ENCODE peak calls at places on chromosomes 6 and 20, in four cellular contexts. One of them, this sample, is unnamed.

GRCh38 chr20:58406422-58407001 is 17.5 kb downstream of the VAPB start:
- DNase-seq in naive thymus-derived CD8-positive, alpha-beta T cell: no peak
- DNase-seq in ovary: no peak
- DNase-seq in fibroblast of the aortic adventitia: no peak
- DNase-seq in this sample: no peak

GRCh38 chr6:112360498-112360897 is 13.4 kb downstream of the RFPL4B start:
- DNase-seq in fibroblast of the aortic adventitia: no peak
- DNase-seq in ovary: no peak
- DNase-seq in naive thymus-derived CD8-positive, alpha-beta T cell: no peak
- DNase-seq in this sample: no peak

GRCh38 chr20:51525241-51526104 is 17.0 kb downstream of the NFATC2 start:
- DNase-seq in fibroblast of the aortic adventitia: no peak
- DNase-seq in ovary: no peak
- DNase-seq in naive thymus-derived CD8-positive, alpha-beta T cell: no peak
- DNase-seq in this sample: no peak

GRCh38 chr6:138030872-138031271 is 76.3 kb downstream of the PERP start:
- DNase-seq in fibroblast of the aortic adventitia: no peak
- DNase-seq in naive thymus-derived CD8-positive, alpha-beta T cell: no peak
- DNase-seq in ovary: no peak
- DNase-seq in this sample: no peak

GRCh38 chr6:110537208-110538123 is 61.1 kb upstream of the SLC22A16 start:
- DNase-seq in fibroblast of the aortic adventitia: peak; percentile 98
- DNase-seq in naive thymus-derived CD8-positive, alpha-beta T cell: no peak
- DNase-seq in ovary: no peak
- DNase-seq in this sample: no peak

GRCh38 chr6:116507324-116507723 is 4.1 kb upstream of the CALHM5 start:
- DNase-seq in ovary: no peak
- DNase-seq in naive thymus-derived CD8-positive, alpha-beta T cell: no peak
- DNase-seq in fibroblast of the aortic adventitia: peak; percentile 77
- DNase-seq in this sample: no peak

GRCh38 chr6:44631968-44632367 is 244.5 kb downstream of the CDC5L start:
- DNase-seq in naive thymus-derived CD8-positive, alpha-beta T cell: no peak
- DNase-seq in fibroblast of the aortic adventitia: no peak
- DNase-seq in ovary: no peak
- DNase-seq in this sample: no peak

GRCh38 chr6:128131036-128131435 is 230.2 kb upstream of the THEMIS start:
- DNase-seq in fibroblast of the aortic adventitia: no peak
- DNase-seq in ovary: no peak
- DNase-seq in naive thymus-derived CD8-positive, alpha-beta T cell: no peak
- DNase-seq in this sample: no peak

GRCh38 chr6:48826884-48827701 is 636.0 kb downstream of the MMUT start:
- DNase-seq in fibroblast of the aortic adventitia: peak; percentile 99
- DNase-seq in naive thymus-derived CD8-positive, alpha-beta T cell: no peak
- DNase-seq in ovary: no peak
- DNase-seq in this sample: no peak

GRCh38 chr6:164640946-164641345 is 668.5 kb downstream of the C6orf118 start:
- DNase-seq in ovary: no peak
- DNase-seq in fibroblast of the aortic adventitia: no peak
- DNase-seq in naive thymus-derived CD8-positive, alpha-beta T cell: no peak
- DNase-seq in this sample: no peak

GRCh38 chr6:129385117-129385516 is 324.9 kb downstream of the ARHGAP18 start:
- DNase-seq in ovary: no peak
- DNase-seq in naive thymus-derived CD8-positive, alpha-beta T cell: no peak
- DNase-seq in fibroblast of the aortic adventitia: no peak
- DNase-seq in this sample: no peak

GRCh38 chr6:74068945-74069570 is 373.1 kb downstream of the CD109 start:
- DNase-seq in ovary: no peak
- DNase-seq in naive thymus-derived CD8-positive, alpha-beta T cell: no peak
- DNase-seq in fibroblast of the aortic adventitia: peak; percentile 88
- DNase-seq in this sample: no peak

GRCh38 chr20:21809961-21810523 is 104.6 kb downstream of the PAX1 start:
- DNase-seq in naive thymus-derived CD8-positive, alpha-beta T cell: no peak
- DNase-seq in ovary: no peak
- DNase-seq in fibroblast of the aortic adventitia: no peak
- DNase-seq in this sample: no peak

GRCh38 chr6:45900808-45901752 is 114.6 kb downstream of the CLIC5 start:
- DNase-seq in ovary: no peak
- DNase-seq in naive thymus-derived CD8-positive, alpha-beta T cell: no peak
- DNase-seq in fibroblast of the aortic adventitia: peak; percentile 50
- DNase-seq in this sample: no peak

GRCh38 chr6:126170875-126171489 is 168.9 kb upstream of the CENPW start:
- DNase-seq in naive thymus-derived CD8-positive, alpha-beta T cell: no peak
- DNase-seq in ovary: no peak
- DNase-seq in fibroblast of the aortic adventitia: peak; percentile 42
- DNase-seq in this sample: no peak

GRCh38 chr20:56985286-56985685 is 281.2 kb downstream of the BMP7 start:
- DNase-seq in ovary: no peak
- DNase-seq in fibroblast of the aortic adventitia: no peak
- DNase-seq in naive thymus-derived CD8-positive, alpha-beta T cell: no peak
- DNase-seq in this sample: no peak

GRCh38 chr6:104771258-104771832 is 88.4 kb downstream of the HACE1 start:
- DNase-seq in ovary: no peak
- DNase-seq in fibroblast of the aortic adventitia: peak; percentile 50
- DNase-seq in naive thymus-derived CD8-positive, alpha-beta T cell: no peak
- DNase-seq in this sample: no peak

GRCh38 chr6:3627501-3627900 is 124.0 kb downstream of the PXDC1 start:
- DNase-seq in naive thymus-derived CD8-positive, alpha-beta T cell: no peak
- DNase-seq in ovary: no peak
- DNase-seq in fibroblast of the aortic adventitia: no peak
- DNase-seq in this sample: no peak

GRCh38 chr6:13294499-13295069 is 33.8 kb downstream of the TBC1D7 start:
- DNase-seq in ovary: no peak
- DNase-seq in naive thymus-derived CD8-positive, alpha-beta T cell: no peak
- DNase-seq in fibroblast of the aortic adventitia: no peak
- DNase-seq in this sample: no peak

GRCh38 chr6:118387921-118388701 is 160.0 kb upstream of the PLN start:
- DNase-seq in ovary: no peak
- DNase-seq in fibroblast of the aortic adventitia: peak; percentile 80
- DNase-seq in naive thymus-derived CD8-positive, alpha-beta T cell: no peak
- DNase-seq in this sample: no peak

GRCh38 chr6:92684386-92684785 is 735.0 kb downstream of the EPHA7 start:
- DNase-seq in fibroblast of the aortic adventitia: no peak
- DNase-seq in naive thymus-derived CD8-positive, alpha-beta T cell: no peak
- DNase-seq in ovary: no peak
- DNase-seq in this sample: no peak

This sample was measured in stimulated activated naive CD4-positive, alpha-beta T cell.